ENCODE peak calls at places on chromosomes 4 and X, in ten cellular contexts. One of them, this sample, is unnamed.

GRCh38 chr4:93710101-93710846 is 118.3 kb upstream of the ATOH1 start:
- DNase-seq in gastrocnemius medialis: no peak
- DNase-seq in AG20443: no peak
- DNase-seq in NCI-H510A treated with DMSO at 0.1 percent for 48 hours: peak; percentile 61
- DNase-seq in activated CD4-positive, alpha-beta T cell treated with anti-CD3 and anti-CD28 coated beads, Interleukin-2, amount 50 U/mL, for 48 hours: no peak
- DNase-seq in activated T-cell treated with anti-CD3 and anti-CD28 coated beads for 48 hours: no peak
- DNase-seq in T-helper 9 cell: no peak
- DNase-seq in stimulated activated naive B cell treated with anti-CD40 and anti-IgM and Interleukin-4, amounts not matched to agents 10 μg/mL and 1 μg/mL and 100 μg/mL, for 72 hours: no peak
- DNase-seq in HS-5: no peak
- DNase-seq in HEK293T: peak; percentile 26
- DNase-seq in this sample: no peak

GRCh38 chr4:157014621-157015591 is 43.3 kb upstream of the PDGFC start:
- DNase-seq in gastrocnemius medialis: no peak
- DNase-seq in AG20443: peak; percentile 74
- DNase-seq in NCI-H510A treated with DMSO at 0.1 percent for 48 hours: no peak
- DNase-seq in activated CD4-positive, alpha-beta T cell treated with anti-CD3 and anti-CD28 coated beads, Interleukin-2, amount 50 U/mL, for 48 hours: no peak
- DNase-seq in activated T-cell treated with anti-CD3 and anti-CD28 coated beads for 48 hours: no peak
- DNase-seq in T-helper 9 cell: no peak
- DNase-seq in stimulated activated naive B cell treated with anti-CD40 and anti-IgM and Interleukin-4, amounts not matched to agents 10 μg/mL and 1 μg/mL and 100 μg/mL, for 72 hours: no peak
- DNase-seq in HS-5: peak; percentile 55
- DNase-seq in HEK293T: no peak
- DNase-seq in this sample: no peak

GRCh38 chrX:107429090-107429489 is 20.4 kb upstream of the FRMPD3 start:
- DNase-seq in gastrocnemius medialis: no peak
- DNase-seq in AG20443: no peak
- DNase-seq in NCI-H510A treated with DMSO at 0.1 percent for 48 hours: no peak
- DNase-seq in activated CD4-positive, alpha-beta T cell treated with anti-CD3 and anti-CD28 coated beads, Interleukin-2, amount 50 U/mL, for 48 hours: peak; percentile 33
- DNase-seq in activated T-cell treated with anti-CD3 and anti-CD28 coated beads for 48 hours: no peak
- DNase-seq in T-helper 9 cell: no peak
- DNase-seq in stimulated activated naive B cell treated with anti-CD40 and anti-IgM and Interleukin-4, amounts not matched to agents 10 μg/mL and 1 μg/mL and 100 μg/mL, for 72 hours: no peak
- DNase-seq in HS-5: no peak
- DNase-seq in HEK293T: no peak
- DNase-seq in this sample: no peak

GRCh38 chr4:123997736-123998449 is 601.3 kb downstream of the SPRY1 start:
- DNase-seq in gastrocnemius medialis: no peak
- DNase-seq in AG20443: no peak
- DNase-seq in NCI-H510A treated with DMSO at 0.1 percent for 48 hours: no peak
- DNase-seq in activated CD4-positive, alpha-beta T cell treated with anti-CD3 and anti-CD28 coated beads, Interleukin-2, amount 50 U/mL, for 48 hours: no peak
- DNase-seq in activated T-cell treated with anti-CD3 and anti-CD28 coated beads for 48 hours: no peak
- DNase-seq in T-helper 9 cell: no peak
- DNase-seq in stimulated activated naive B cell treated with anti-CD40 and anti-IgM and Interleukin-4, amounts not matched to agents 10 μg/mL and 1 μg/mL and 100 μg/mL, for 72 hours: no peak
- DNase-seq in HS-5: no peak
- DNase-seq in HEK293T: no peak
- DNase-seq in this sample: no peak

GRCh38 chr4:142416711-142417275 is 429.3 kb downstream of the INPP4B start:
- DNase-seq in gastrocnemius medialis: no peak
- DNase-seq in AG20443: no peak
- DNase-seq in NCI-H510A treated with DMSO at 0.1 percent for 48 hours: no peak
- DNase-seq in activated CD4-positive, alpha-beta T cell treated with anti-CD3 and anti-CD28 coated beads, Interleukin-2, amount 50 U/mL, for 48 hours: no peak
- DNase-seq in activated T-cell treated with anti-CD3 and anti-CD28 coated beads for 48 hours: no peak
- DNase-seq in T-helper 9 cell: no peak
- DNase-seq in stimulated activated naive B cell treated with anti-CD40 and anti-IgM and Interleukin-4, amounts not matched to agents 10 μg/mL and 1 μg/mL and 100 μg/mL, for 72 hours: no peak
- DNase-seq in HS-5: peak; percentile 24
- DNase-seq in HEK293T: no peak
- DNase-seq in this sample: no peak

GRCh38 chr4:81466841-81467671 is 4.7 kb downstream of the RASGEF1B start:
- DNase-seq in gastrocnemius medialis: peak; percentile 22
- DNase-seq in AG20443: peak; percentile 51
- DNase-seq in NCI-H510A treated with DMSO at 0.1 percent for 48 hours: peak; percentile 40
- DNase-seq in activated CD4-positive, alpha-beta T cell treated with anti-CD3 and anti-CD28 coated beads, Interleukin-2, amount 50 U/mL, for 48 hours: peak; percentile 74
- DNase-seq in activated T-cell treated with anti-CD3 and anti-CD28 coated beads for 48 hours: peak; percentile 46
- DNase-seq in T-helper 9 cell: peak; percentile 67
- DNase-seq in stimulated activated naive B cell treated with anti-CD40 and anti-IgM and Interleukin-4, amounts not matched to agents 10 μg/mL and 1 μg/mL and 100 μg/mL, for 72 hours: peak; percentile 49
- DNase-seq in HS-5: no peak
- DNase-seq in HEK293T: peak; percentile 35
- DNase-seq in this sample: no peak

GRCh38 chr4:16694491-16695276 is 203.8 kb downstream of the LDB2 start:
- DNase-seq in gastrocnemius medialis: no peak
- DNase-seq in AG20443: no peak
- DNase-seq in NCI-H510A treated with DMSO at 0.1 percent for 48 hours: no peak
- DNase-seq in activated CD4-positive, alpha-beta T cell treated with anti-CD3 and anti-CD28 coated beads, Interleukin-2, amount 50 U/mL, for 48 hours: no peak
- DNase-seq in activated T-cell treated with anti-CD3 and anti-CD28 coated beads for 48 hours: no peak
- DNase-seq in T-helper 9 cell: no peak
- DNase-seq in stimulated activated naive B cell treated with anti-CD40 and anti-IgM and Interleukin-4, amounts not matched to agents 10 μg/mL and 1 μg/mL and 100 μg/mL, for 72 hours: no peak
- DNase-seq in HS-5: no peak
- DNase-seq in HEK293T: no peak
- DNase-seq in this sample: no peak

GRCh38 chr4:11801466-11802446 is 373.1 kb upstream of the HS3ST1 start:
- DNase-seq in gastrocnemius medialis: no peak
- DNase-seq in AG20443: no peak
- DNase-seq in NCI-H510A treated with DMSO at 0.1 percent for 48 hours: no peak
- DNase-seq in activated CD4-positive, alpha-beta T cell treated with anti-CD3 and anti-CD28 coated beads, Interleukin-2, amount 50 U/mL, for 48 hours: no peak
- DNase-seq in activated T-cell treated with anti-CD3 and anti-CD28 coated beads for 48 hours: no peak
- DNase-seq in T-helper 9 cell: no peak
- DNase-seq in stimulated activated naive B cell treated with anti-CD40 and anti-IgM and Interleukin-4, amounts not matched to agents 10 μg/mL and 1 μg/mL and 100 μg/mL, for 72 hours: no peak
- DNase-seq in HS-5: no peak
- DNase-seq in HEK293T: no peak
- DNase-seq in this sample: no peak

GRCh38 chr4:112296949-112297483 is at the start of gene ALPK1:
- DNase-seq in gastrocnemius medialis: peak; percentile 7
- DNase-seq in AG20443: peak; percentile 87
- DNase-seq in NCI-H510A treated with DMSO at 0.1 percent for 48 hours: no peak
- DNase-seq in activated CD4-positive, alpha-beta T cell treated with anti-CD3 and anti-CD28 coated beads, Interleukin-2, amount 50 U/mL, for 48 hours: no peak
- DNase-seq in activated T-cell treated with anti-CD3 and anti-CD28 coated beads for 48 hours: no peak
- DNase-seq in T-helper 9 cell: no peak
- DNase-seq in stimulated activated naive B cell treated with anti-CD40 and anti-IgM and Interleukin-4, amounts not matched to agents 10 μg/mL and 1 μg/mL and 100 μg/mL, for 72 hours: no peak
- DNase-seq in HS-5: peak; percentile 57
- DNase-seq in HEK293T: peak; percentile 71
- DNase-seq in this sample: no peak

GRCh38 chr4:3517731-3518510 is 14.3 kb downstream of the LRPAP1 start:
- DNase-seq in gastrocnemius medialis: no peak
- DNase-seq in AG20443: no peak
- DNase-seq in NCI-H510A treated with DMSO at 0.1 percent for 48 hours: no peak
- DNase-seq in activated CD4-positive, alpha-beta T cell treated with anti-CD3 and anti-CD28 coated beads, Interleukin-2, amount 50 U/mL, for 48 hours: no peak
- DNase-seq in activated T-cell treated with anti-CD3 and anti-CD28 coated beads for 48 hours: no peak
- DNase-seq in T-helper 9 cell: no peak
- DNase-seq in stimulated activated naive B cell treated with anti-CD40 and anti-IgM and Interleukin-4, amounts not matched to agents 10 μg/mL and 1 μg/mL and 100 μg/mL, for 72 hours: no peak
- DNase-seq in HS-5: no peak
- DNase-seq in HEK293T: no peak
- DNase-seq in this sample: peak; percentile 19

GRCh38 chr4:125891597-125892258 is 577.0 kb downstream of the FAT4 start:
- DNase-seq in gastrocnemius medialis: no peak
- DNase-seq in AG20443: peak; percentile 66
- DNase-seq in NCI-H510A treated with DMSO at 0.1 percent for 48 hours: no peak
- DNase-seq in activated CD4-positive, alpha-beta T cell treated with anti-CD3 and anti-CD28 coated beads, Interleukin-2, amount 50 U/mL, for 48 hours: no peak
- DNase-seq in activated T-cell treated with anti-CD3 and anti-CD28 coated beads for 48 hours: no peak
- DNase-seq in T-helper 9 cell: no peak
- DNase-seq in stimulated activated naive B cell treated with anti-CD40 and anti-IgM and Interleukin-4, amounts not matched to agents 10 μg/mL and 1 μg/mL and 100 μg/mL, for 72 hours: no peak
- DNase-seq in HS-5: peak; percentile 81
- DNase-seq in HEK293T: no peak
- DNase-seq in this sample: no peak

GRCh38 chrX:23621621-23622265 is 45.5 kb upstream of the PRDX4 start:
- DNase-seq in gastrocnemius medialis: no peak
- DNase-seq in AG20443: no peak
- DNase-seq in NCI-H510A treated with DMSO at 0.1 percent for 48 hours: no peak
- DNase-seq in activated CD4-positive, alpha-beta T cell treated with anti-CD3 and anti-CD28 coated beads, Interleukin-2, amount 50 U/mL, for 48 hours: no peak
- DNase-seq in activated T-cell treated with anti-CD3 and anti-CD28 coated beads for 48 hours: no peak
- DNase-seq in T-helper 9 cell: no peak
- DNase-seq in stimulated activated naive B cell treated with anti-CD40 and anti-IgM and Interleukin-4, amounts not matched to agents 10 μg/mL and 1 μg/mL and 100 μg/mL, for 72 hours: no peak
- DNase-seq in HS-5: no peak
- DNase-seq in HEK293T: no peak
- DNase-seq in this sample: no peak

GRCh38 chr4:13829457-13829856 is 201.9 kb upstream of the BOD1L1 start:
- DNase-seq in gastrocnemius medialis: no peak
- DNase-seq in AG20443: no peak
- DNase-seq in NCI-H510A treated with DMSO at 0.1 percent for 48 hours: no peak
- DNase-seq in activated CD4-positive, alpha-beta T cell treated with anti-CD3 and anti-CD28 coated beads, Interleukin-2, amount 50 U/mL, for 48 hours: no peak
- DNase-seq in activated T-cell treated with anti-CD3 and anti-CD28 coated beads for 48 hours: no peak
- DNase-seq in T-helper 9 cell: no peak
- DNase-seq in stimulated activated naive B cell treated with anti-CD40 and anti-IgM and Interleukin-4, amounts not matched to agents 10 μg/mL and 1 μg/mL and 100 μg/mL, for 72 hours: no peak
- DNase-seq in HS-5: no peak
- DNase-seq in HEK293T: no peak
- DNase-seq in this sample: no peak

GRCh38 chrX:6384391-6384790 is 150.5 kb downstream of the VCX3A start:
- DNase-seq in gastrocnemius medialis: no peak
- DNase-seq in AG20443: no peak
- DNase-seq in NCI-H510A treated with DMSO at 0.1 percent for 48 hours: no peak
- DNase-seq in activated CD4-positive, alpha-beta T cell treated with anti-CD3 and anti-CD28 coated beads, Interleukin-2, amount 50 U/mL, for 48 hours: no peak
- DNase-seq in activated T-cell treated with anti-CD3 and anti-CD28 coated beads for 48 hours: no peak
- DNase-seq in T-helper 9 cell: no peak
- DNase-seq in stimulated activated naive B cell treated with anti-CD40 and anti-IgM and Interleukin-4, amounts not matched to agents 10 μg/mL and 1 μg/mL and 100 μg/mL, for 72 hours: no peak
- DNase-seq in HS-5: no peak
- DNase-seq in HEK293T: no peak
- DNase-seq in this sample: no peak

GRCh38 chr4:616911-617643 is 8.3 kb upstream of the PDE6B start:
- DNase-seq in gastrocnemius medialis: no peak
- DNase-seq in AG20443: no peak
- DNase-seq in NCI-H510A treated with DMSO at 0.1 percent for 48 hours: no peak
- DNase-seq in activated CD4-positive, alpha-beta T cell treated with anti-CD3 and anti-CD28 coated beads, Interleukin-2, amount 50 U/mL, for 48 hours: no peak
- DNase-seq in activated T-cell treated with anti-CD3 and anti-CD28 coated beads for 48 hours: no peak
- DNase-seq in T-helper 9 cell: no peak
- DNase-seq in stimulated activated naive B cell treated with anti-CD40 and anti-IgM and Interleukin-4, amounts not matched to agents 10 μg/mL and 1 μg/mL and 100 μg/mL, for 72 hours: no peak
- DNase-seq in HS-5: no peak
- DNase-seq in HEK293T: no peak
- DNase-seq in this sample: no peak

GRCh38 chrX:22742174-22742573 is 257.6 kb upstream of the DDX53 start:
- DNase-seq in gastrocnemius medialis: no peak
- DNase-seq in AG20443: peak; percentile 22
- DNase-seq in NCI-H510A treated with DMSO at 0.1 percent for 48 hours: no peak
- DNase-seq in activated CD4-positive, alpha-beta T cell treated with anti-CD3 and anti-CD28 coated beads, Interleukin-2, amount 50 U/mL, for 48 hours: no peak
- DNase-seq in activated T-cell treated with anti-CD3 and anti-CD28 coated beads for 48 hours: no peak
- DNase-seq in T-helper 9 cell: no peak
- DNase-seq in stimulated activated naive B cell treated with anti-CD40 and anti-IgM and Interleukin-4, amounts not matched to agents 10 μg/mL and 1 μg/mL and 100 μg/mL, for 72 hours: no peak
- DNase-seq in HS-5: peak; percentile 24
- DNase-seq in HEK293T: no peak
- DNase-seq in this sample: no peak

GRCh38 chr4:56757270-56757746 is 64.2 kb downstream of the SPINK2 start:
- DNase-seq in gastrocnemius medialis: no peak
- DNase-seq in AG20443: peak; percentile 58
- DNase-seq in NCI-H510A treated with DMSO at 0.1 percent for 48 hours: peak; percentile 84
- DNase-seq in activated CD4-positive, alpha-beta T cell treated with anti-CD3 and anti-CD28 coated beads, Interleukin-2, amount 50 U/mL, for 48 hours: no peak
- DNase-seq in activated T-cell treated with anti-CD3 and anti-CD28 coated beads for 48 hours: no peak
- DNase-seq in T-helper 9 cell: peak; percentile 7
- DNase-seq in stimulated activated naive B cell treated with anti-CD40 and anti-IgM and Interleukin-4, amounts not matched to agents 10 μg/mL and 1 μg/mL and 100 μg/mL, for 72 hours: no peak
- DNase-seq in HS-5: peak; percentile 35
- DNase-seq in HEK293T: no peak
- DNase-seq in this sample: no peak

GRCh38 chrX:20046270-20046669 is 55.4 kb upstream of the BCLAF3 start:
- DNase-seq in gastrocnemius medialis: no peak
- DNase-seq in AG20443: no peak
- DNase-seq in NCI-H510A treated with DMSO at 0.1 percent for 48 hours: no peak
- DNase-seq in activated CD4-positive, alpha-beta T cell treated with anti-CD3 and anti-CD28 coated beads, Interleukin-2, amount 50 U/mL, for 48 hours: no peak
- DNase-seq in activated T-cell treated with anti-CD3 and anti-CD28 coated beads for 48 hours: no peak
- DNase-seq in T-helper 9 cell: no peak
- DNase-seq in stimulated activated naive B cell treated with anti-CD40 and anti-IgM and Interleukin-4, amounts not matched to agents 10 μg/mL and 1 μg/mL and 100 μg/mL, for 72 hours: no peak
- DNase-seq in HS-5: no peak
- DNase-seq in HEK293T: no peak
- DNase-seq in this sample: no peak

This sample was measured in psoas muscle.